ENCODE peak calls at places on chromosomes 3 and 15, in five cellular contexts. C is mesendoderm, A is pons, T is psoas muscle, W is epithelial cell of prostate. B is an unnamed sample.

GRCh38 chr3:188113761-188114160 is 40.2 kb upstream of the LPP start:
- DNase-seq in A (no peak), T (no peak), C (no peak), W (no peak), B (no peak)

GRCh38 chr3:150114273-150114672 is 143.6 kb upstream of the PFN2 start:
- DNase-seq in C (no peak), A (no peak), W (no peak), T (no peak), B (no peak)

GRCh38 chr3:137763594-137763938 is 549 bp upstream of the SOX14 start:
- DNase-seq in T (no peak), A (no peak), C (peak; percentile 28), W (no peak), B (no peak)

GRCh38 chr3:133588784-133589465 is 15.4 kb downstream of the CDV3 start:
- DNase-seq in T (no peak), A (no peak), C (no peak), W (no peak), B (no peak)

GRCh38 chr3:79019137-79019923 is 748.5 kb downstream of the ROBO1 start:
- DNase-seq in W (peak; percentile 64), A (peak; percentile 86), T (peak; percentile 75), C (peak; percentile 96), B (peak; percentile 93)

GRCh38 chr3:99848433-99848832 is 30.8 kb downstream of the CMSS1 start:
- DNase-seq in C (no peak), A (no peak), W (no peak), T (no peak), B (no peak)

GRCh38 chr15:80811781-80812180 is 32.6 kb downstream of the CEMIP start:
- DNase-seq in A (no peak), T (no peak), C (no peak), W (no peak), B (no peak)

GRCh38 chr15:52326758-52327157 is 31.2 kb upstream of the MYO5C start:
- DNase-seq in T (no peak), W (no peak), C (no peak), A (no peak), B (no peak)

GRCh38 chr3:40302784-40303183 is 6.7 kb upstream of the EIF1B start:
- DNase-seq in C (no peak), A (no peak), T (no peak), W (no peak), B (no peak)

GRCh38 chr3:156674911-156675743 is 737 bp downstream of the TIPARP start:
- DNase-seq in A (no peak), C (peak; percentile 70), T (peak; percentile 72), W (no peak), B (peak; percentile 27)

GRCh38 chr3:134809412-134810051 is 14.5 kb downstream of the EPHB1 start:
- DNase-seq in A (no peak), W (no peak), T (no peak), C (peak; percentile 91), B (no peak)

GRCh38 chr3:176349706-176350105 is 847.6 kb downstream of the TBL1XR1 start:
- DNase-seq in A (no peak), C (no peak), W (no peak), T (no peak), B (no peak)